ENCODE peak calls at places on chromosomes 1 and 21, in nine cellular contexts. M, T, G, V, P, U, F, C and S are unnamed samples.

GRCh38 chr1:201259476-201260235 is 23.6 kb upstream of the PKP1 start:
- DNase-seq in G (no peak), U (no peak), M (no peak), V (peak), P (peak), T (no peak), F (no peak), C (peak), S (peak)

GRCh38 chr1:115314111-115314510 is 23.9 kb downstream of the NGF start:
- DNase-seq in G (no peak), M (no peak), C (no peak), T (no peak), V (no peak), F (no peak), P (no peak), U (no peak), S (no peak)

GRCh38 chr1:225977937-225978748 is 21.0 kb downstream of the SDE2 start:
- DNase-seq in U (no peak), V (no peak), M (peak), T (no peak), F (no peak), P (no peak), G (no peak), C (no peak), S (no peak)

GRCh38 chr1:210233216-210233494 is 559 bp downstream of the SERTAD4 start:
- DNase-seq in M (no peak), V (no peak), P (peak), G (peak), C (peak), U (no peak), F (no peak), T (no peak), S (no peak)

GRCh38 chr1:158989424-158989823 is 20.3 kb upstream of the IFI16 start:
- DNase-seq in P (no peak), M (no peak), F (no peak), T (no peak), C (no peak), V (no peak), U (no peak), G (no peak), S (no peak)

GRCh38 chr1:28646040-28646439 is 2.4 kb upstream of the RNU11 start:
- DNase-seq in P (peak), G (no peak), V (no peak), T (no peak), M (no peak), U (no peak), C (no peak), F (no peak), S (no peak)

GRCh38 chr21:44874497-44875331 is 1.2 kb upstream of the PTTG1IP start:
- DNase-seq in C (peak), T (peak), U (peak), M (peak), G (peak), V (peak), F (peak), P (peak), S (peak)

GRCh38 chr1:208418667-208419066 is 174.5 kb upstream of the PLXNA2 start:
- DNase-seq in C (no peak), U (no peak), V (no peak), G (no peak), T (no peak), P (no peak), M (no peak), F (no peak), S (no peak)

GRCh38 chr1:235858784-235859183 is 7.9 kb downstream of the LYST start:
- DNase-seq in M (no peak), G (no peak), U (no peak), F (no peak), C (no peak), T (no peak), V (no peak), P (no peak), S (no peak)

GRCh38 chr1:235859775-235860174 is 6.9 kb downstream of the LYST start:
- DNase-seq in G (no peak), T (no peak), M (no peak), P (no peak), V (no peak), C (no peak), F (no peak), U (no peak), S (no peak)

GRCh38 chr1:235864469-235864868 is 2.2 kb downstream of the LYST start:
- DNase-seq in T (no peak), U (no peak), M (no peak), C (no peak), F (no peak), P (no peak), G (no peak), V (no peak), S (no peak)

GRCh38 chr1:235860829-235861228 is 5.9 kb downstream of the LYST start:
- DNase-seq in M (no peak), C (no peak), P (no peak), F (no peak), U (no peak), T (no peak), V (no peak), G (no peak), S (no peak)

GRCh38 chr1:235861857-235862256 is 4.8 kb downstream of the LYST start:
- DNase-seq in C (no peak), T (no peak), P (no peak), U (no peak), V (no peak), F (no peak), M (no peak), G (no peak), S (no peak)
- H3K27ac ChIP-seq in C (no peak), T (no peak), P (no peak), U (no peak), V (no peak), F (no peak), M (no peak), G (no peak), S (no peak)

GRCh38 chr1:25562101-25562927 is 18.9 kb downstream of the LDLRAP1 start:
- DNase-seq in F (no peak), T (no peak), C (no peak), V (peak), U (peak), P (no peak), M (peak), G (no peak), S (no peak)
- H3K4me3 ChIP-seq in F (no peak), T (no peak), C (no peak), V (peak), U (peak), P (no peak), M (peak), G (no peak), S (no peak)

GRCh38 chr1:89605692-89606091 is 27.2 kb upstream of the LRRC8C start:
- DNase-seq in P (peak), T (no peak), M (no peak), G (no peak), V (no peak), U (no peak), C (no peak), F (no peak), S (no peak)
- H3K27ac ChIP-seq in P (no peak), T (no peak), M (no peak), G (no peak), V (peak), U (no peak), C (no peak), F (peak), S (no peak)

DNA sequence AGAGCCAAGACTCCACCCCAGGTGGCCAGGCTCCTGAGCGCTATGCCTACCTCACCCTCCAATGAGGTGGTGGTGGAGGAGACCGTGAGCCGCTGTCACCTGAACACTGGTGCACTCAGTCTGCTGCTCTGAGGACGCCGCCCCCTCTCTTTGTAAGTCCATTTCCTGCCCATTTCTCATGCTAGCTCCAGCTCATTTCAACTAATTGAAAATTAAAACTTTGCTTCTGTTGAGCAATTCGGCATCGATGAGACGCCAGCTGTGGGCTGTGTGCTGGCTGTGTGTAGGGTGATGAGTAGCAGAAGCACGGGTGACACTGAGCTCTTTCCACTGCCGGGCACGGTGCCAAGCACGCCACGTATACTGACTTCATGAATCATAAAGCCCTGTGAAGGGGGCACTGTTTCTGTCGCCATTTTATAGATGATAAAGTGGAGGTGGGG is 11.2 kb downstream of the TNFRSF1B start:
- DNase-seq in T (peak), G (peak), F (peak), U (peak), C (peak), P (peak), V (no peak), M (no peak), S (peak)
- H3K4me3 ChIP-seq in T (no peak), G (no peak), F (peak), U (peak), C (no peak), P (no peak), V (peak), M (no peak), S (no peak)

GRCh38 chr1:228142616-228143203 is 2.6 kb downstream of the GUK1 start:
- DNase-seq in P (no peak), C (no peak), T (no peak), M (no peak), V (no peak), G (no peak), U (no peak), F (no peak), S (no peak)
- H3K27ac ChIP-seq in P (no peak), C (no peak), T (no peak), M (peak), V (no peak), G (peak), U (peak), F (peak), S (no peak)

GRCh38 chr1:243420369-243420768 is 164.5 kb downstream of the SDCCAG8 start:
- DNase-seq in F (no peak), T (no peak), P (no peak), C (no peak), M (no peak), G (no peak), U (no peak), V (no peak), S (no peak)
- H3K4me3 ChIP-seq in F (no peak), T (no peak), P (no peak), C (no peak), M (no peak), G (no peak), U (no peak), V (no peak), S (no peak)